ENCODE peak calls at places on chromosomes 12 and 14, in four cellular contexts. B, K, X and Y are unnamed samples.

GRCh38 chr12:6667559-6668210 is 4.8 kb upstream of the ING4 start:
- DNase-seq in B (no peak), K (no peak), X (no peak), Y (no peak)

GRCh38 chr12:116078396-116078795 is 199.1 kb downstream of the MED13L start:
- DNase-seq in B (no peak), K (no peak), X (no peak), Y (no peak)

GRCh38 chr12:52137746-52138145 is 54.1 kb downstream of the KRT80 start:
- DNase-seq in B (no peak), K (no peak), X (no peak), Y (no peak)

GRCh38 chr12:91998316-91998715 is 147.3 kb downstream of the BTG1 start:
- DNase-seq in B (no peak), K (no peak), X (no peak), Y (no peak)

GRCh38 chr12:104201238-104202001 is 14.2 kb upstream of the TXNRD1 start:
- DNase-seq in B (no peak), K (no peak), X (no peak), Y (peak; percentile 61)

GRCh38 chr12:53492188-53492587 is 7.1 kb downstream of the MAP3K12 start:
- DNase-seq in B (no peak), K (no peak), X (no peak), Y (no peak)

GRCh38 chr12:67633024-67633423 is 15.5 kb upstream of the DYRK2 start:
- DNase-seq in B (no peak), K (no peak), X (no peak), Y (no peak)

GRCh38 chr14:63737582-63738006 is 9.7 kb upstream of the SGPP1 start:
- DNase-seq in B (no peak), K (no peak), X (no peak), Y (no peak)

GRCh38 chr12:109818900-109819500 is 14.2 kb downstream of the TRPV4 start:
- DNase-seq in B (no peak), K (peak; percentile 37), X (no peak), Y (no peak)